ENCODE peak calls at places on chromosomes 6 and 20, in ten cellular contexts. K is left cardiac atrium; C is stimulated activated CD8-positive, alpha-beta memory T cell treated with anti-CD3 and anti-CD28 coated beads, Interleukin-15, amount 100 ng/mL, for 24 hours; H is ELR; P is nucleus accumbens; B is NCI-H2029 treated with DMSO at 0.1 percent for 48 hours; M is activated gamma-delta T cell treated with Interleukin-2 at 50 U/mL for 16 hours; N is activated T-helper 1 cell treated with anti-CD3 and anti-CD28 coated beads, Interleukin-12 subunit alpha, Interleukin-12 subunit beta, Interleukin-2, Interleukin-4 antibody, amounts not matched to agents 30 ng/mL and 10 ng/mL and 1 ng/mL, durations not matched to agents 14 hours and 24 hours and 36 hours; W is SJSA1; R is left lobe of liver. Y is an unnamed sample.

GRCh38 chr6:121309768-121310473 is 24.4 kb downstream of the TBC1D32 start:
- DNase-seq in N (no peak), P (no peak), M (no peak), B (no peak), C (no peak), W (no peak), H (peak; percentile 68), K (no peak), R (no peak), Y (no peak)

GRCh38 chr6:149895702-149896310 is 2.1 kb downstream of the RAET1E start:
- DNase-seq in H (peak; percentile 94), M (peak; percentile 52), K (peak; percentile 68), C (no peak), B (peak; percentile 42), P (no peak), W (peak; percentile 90), N (no peak), R (no peak), Y (no peak)

GRCh38 chr6:149859938-149860337 is 4.2 kb downstream of the LRP11 start:
- DNase-seq in H (no peak), K (no peak), W (no peak), C (no peak), P (no peak), R (no peak), M (no peak), N (no peak), B (no peak), Y (no peak)

GRCh38 chr6:31478186-31478950 is 19.6 kb upstream of the MICB start:
- DNase-seq in K (no peak), W (no peak), M (no peak), H (no peak), B (no peak), N (no peak), R (no peak), C (no peak), P (no peak), Y (no peak)

GRCh38 chr6:38064431-38064830 is 244.9 kb downstream of the ZFAND3 start:
- DNase-seq in R (no peak), C (no peak), M (no peak), N (no peak), B (no peak), W (no peak), P (no peak), K (no peak), H (no peak), Y (no peak)

GRCh38 chr20:36467076-36467999 is 74.0 kb upstream of the MYL9 start:
- DNase-seq in W (no peak), K (peak; percentile 73), P (no peak), N (no peak), B (peak; percentile 81), H (peak; percentile 55), M (peak; percentile 55), R (peak; percentile 54), C (no peak), Y (peak; percentile 24)

GRCh38 chr6:138817799-138818198 is 21.9 kb downstream of the ECT2L start:
- DNase-seq in K (no peak), B (peak; percentile 31), W (no peak), N (no peak), H (peak; percentile 86), P (no peak), C (no peak), M (no peak), R (no peak), Y (no peak)

GRCh38 chr6:109118337-109118736 is 23.0 kb downstream of the CEP57L1 start:
- DNase-seq in B (no peak), P (no peak), N (no peak), M (no peak), W (no peak), R (no peak), C (no peak), H (no peak), K (no peak), Y (no peak)

Y was measured in stimulated activated CD4-positive, alpha-beta T cell treated with anti-CD3 and anti-CD28 coated beads, Interleukin-2, amount 100 ng/mL, for 4 hours.